ENCODE peak calls at places on chromosomes 16 and 17, in five cellular contexts. F is SJCRH30, P is PC-3, Z is pancreas, O is GM23338. T is an unnamed sample.

GRCh38 chr16:57735755-57736418 is at the start of gene KATNB1:
- DNase-seq in F (no peak), P (no peak), Z (no peak), O (peak; percentile 46), T (no peak)

GRCh38 chr17:81223758-81224122 is 975 bp upstream of the CEP131 start:
- DNase-seq in F (no peak), P (peak; percentile 26), Z (no peak), O (peak; percentile 60), T (no peak)

GRCh38 chr17:10702574-10702973 is 5.2 kb downstream of the ADPRM start:
- DNase-seq in F (peak; percentile 2), P (no peak), Z (no peak), O (peak; percentile 4), T (no peak)

GRCh38 chr17:6178959-6179358 is 108.8 kb downstream of the WSCD1 start:
- DNase-seq in F (no peak), P (no peak), Z (no peak), O (no peak), T (no peak)

GRCh38 chr16:66008136-66008535 is 358.4 kb upstream of the CDH5 start:
- DNase-seq in F (no peak), P (no peak), Z (no peak), O (no peak), T (no peak)

GRCh38 chr16:89170346-89171215 is 967 bp upstream of the CDH15 start:
- DNase-seq in F (peak; percentile 63), P (peak; percentile 58), Z (peak; percentile 80), O (peak; percentile 91), T (peak; percentile 73)

GRCh38 chr17:61583242-61583641 is 7.8 kb downstream of the NACA2 start:
- DNase-seq in F (no peak), P (peak; percentile 86), Z (no peak), O (peak; percentile 35), T (no peak)

GRCh38 chr16:12612598-12613101 is 191.0 kb downstream of the CPPED1 start:
- DNase-seq in F (no peak), P (peak; percentile 75), Z (no peak), O (no peak), T (no peak)

GRCh38 chr17:58100506-58100905 is 17.3 kb downstream of the DYNLL2 start:
- DNase-seq in F (no peak), P (no peak), Z (no peak), O (no peak), T (no peak)

GRCh38 chr16:70522216-70523000 is 946 bp downstream of the COG4 start:
- DNase-seq in F (no peak), P (no peak), Z (no peak), O (no peak), T (no peak)

GRCh38 chr17:61026818-61027217 is 349.2 kb downstream of the BCAS3 start:
- DNase-seq in F (no peak), P (no peak), Z (no peak), O (no peak), T (no peak)

GRCh38 chr17:47717261-47717697 is 15.8 kb upstream of the TBX21 start:
- DNase-seq in F (no peak), P (no peak), Z (no peak), O (peak; percentile 37), T (no peak)

GRCh38 chr17:43737722-43738121 is 20.9 kb downstream of the SOST start:
- DNase-seq in F (no peak), P (no peak), Z (no peak), O (no peak), T (no peak)

GRCh38 chr16:67104061-67104460 is 5.7 kb upstream of the PHAF1 start:
- DNase-seq in F (peak; percentile 46), P (peak; percentile 36), Z (no peak), O (peak; percentile 81), T (peak; percentile 44)

GRCh38 chr16:63302841-63303240 is 1266.6 kb upstream of the CDH8 start:
- DNase-seq in F (no peak), P (no peak), Z (no peak), O (no peak), T (no peak)

GRCh38 chr17:50201226-50201854 is at the start of gene COL1A1:
- DNase-seq in F (no peak), P (no peak), Z (peak; percentile 60), O (peak; percentile 59), T (no peak)

GRCh38 chr16:89920723-89921122 is 2.1 kb downstream of the MC1R start:
- DNase-seq in F (no peak), P (no peak), Z (no peak), O (no peak), T (no peak)

GRCh38 chr17:27807567-27808470 is 7.5 kb upstream of the NOS2 start:
- DNase-seq in F (no peak), P (no peak), Z (peak; percentile 35), O (no peak), T (no peak)

GRCh38 chr17:28379814-28380571 is 8.5 kb downstream of the SARM1 start:
- DNase-seq in F (no peak), P (peak; percentile 88), Z (no peak), O (no peak), T (no peak)

GRCh38 chr17:49495842-49496182 is 719 bp downstream of the NGFR start:
- DNase-seq in F (peak; percentile 44), P (no peak), Z (no peak), O (peak; percentile 61), T (no peak)

GRCh38 chr17:32586666-32587065 is 99.9 kb downstream of the CDK5R1 start:
- DNase-seq in F (no peak), P (peak; percentile 8), Z (no peak), O (no peak), T (no peak)

GRCh38 chr16:48434653-48435318 is 49.6 kb upstream of the SIAH1 start:
- DNase-seq in F (no peak), P (no peak), Z (no peak), O (no peak), T (no peak)

GRCh38 chr16:84042879-84043485 is 387 bp upstream of the SLC38A8 start:
- DNase-seq in F (no peak), P (no peak), Z (no peak), O (peak; percentile 60), T (peak; percentile 35)

GRCh38 chr16:48536600-48537200 is 73.3 kb downstream of the N4BP1 start:
- DNase-seq in F (no peak), P (no peak), Z (no peak), O (no peak), T (no peak)

GRCh38 chr17:15981646-15982580 is 17.6 kb downstream of the ZSWIM7 start:
- DNase-seq in F (no peak), P (peak; percentile 33), Z (no peak), O (peak; percentile 42), T (no peak)

GRCh38 chr16:72924918-72925630 is 122.9 kb downstream of the ZFHX3 start:
- DNase-seq in F (no peak), P (peak; percentile 22), Z (peak; percentile 46), O (no peak), T (no peak)

GRCh38 chr17:60926466-60927183 is 249.0 kb downstream of the BCAS3 start:
- DNase-seq in F (no peak), P (peak; percentile 55), Z (no peak), O (no peak), T (no peak)

GRCh38 chr17:65297384-65297783 is 160.2 kb downstream of the RGS9 start:
- DNase-seq in F (no peak), P (no peak), Z (no peak), O (no peak), T (no peak)

GRCh38 chr16:17467923-17468540 is 2.7 kb downstream of the XYLT1 start:
- DNase-seq in F (no peak), P (no peak), Z (peak; percentile 41), O (peak; percentile 85), T (peak; percentile 74)

GRCh38 chr16:69367980-69368379 is 16.4 kb upstream of the TMED6 start:
- DNase-seq in F (no peak), P (no peak), Z (no peak), O (no peak), T (no peak)

GRCh38 chr17:77127735-77128361 is 12.9 kb upstream of the SEC14L1 start:
- DNase-seq in F (no peak), P (no peak), Z (peak; percentile 55), O (no peak), T (no peak)

GRCh38 chr17:32385121-32385520 is 35.2 kb downstream of the ZNF207 start:
- DNase-seq in F (no peak), P (no peak), Z (no peak), O (no peak), T (no peak)

GRCh38 chr16:56011808-56012478 is 136.8 kb upstream of the CES5A start:
- DNase-seq in F (no peak), P (no peak), Z (no peak), O (no peak), T (no peak)

GRCh38 chr17:9044796-9045470 is 23.6 kb downstream of the NTN1 start:
- DNase-seq in F (peak; percentile 17), P (peak; percentile 8), Z (no peak), O (no peak), T (peak; percentile 79)

GRCh38 chr16:75552951-75553350 is 3.1 kb downstream of the TMEM231 start:
- DNase-seq in F (no peak), P (no peak), Z (no peak), O (no peak), T (no peak)

GRCh38 chr17:65039349-65039988 is 17.1 kb downstream of the GNA13 start:
- DNase-seq in F (no peak), P (peak; percentile 86), Z (no peak), O (no peak), T (no peak)

GRCh38 chr16:53091508-53092211 is 36.9 kb downstream of the CHD9 start:
- DNase-seq in F (peak; percentile 49), P (no peak), Z (no peak), O (peak; percentile 76), T (no peak)

GRCh38 chr16:79212114-79212791 is 388.3 kb downstream of the MAF start:
- DNase-seq in F (no peak), P (no peak), Z (no peak), O (peak; percentile 56), T (peak; percentile 9)

GRCh38 chr16:85415196-85415988 is 197.7 kb upstream of the GSE1 start:
- DNase-seq in F (no peak), P (no peak), Z (peak; percentile 22), O (no peak), T (peak; percentile 72)

GRCh38 chr17:80025140-80025539 is 10.5 kb downstream of the TBC1D16 start:
- DNase-seq in F (peak; percentile 100), P (no peak), Z (no peak), O (peak; percentile 63), T (peak; percentile 100)
- H3K36me3 ChIP-seq in F (peaks cover 4% of the 10 kb centered on the region), P (no peaks in the 10 kb centered on the region), Z (no peaks in the 10 kb centered on the region), O (no peaks in the 10 kb centered on the region), T (peaks cover 36% of the 10 kb centered on the region)

GRCh38 chr17:41782142-41782541 is 4.4 kb downstream of the JUP start:
- DNase-seq in F (no peak), P (no peak), Z (no peak), O (no peak), T (no peak)
- H3K4me3 ChIP-seq in F (no peak overlapping the region), P (no peak overlapping the region), Z (no peak overlapping the region), O (no peak overlapping the region), T (no peak overlapping the region)

DNA sequence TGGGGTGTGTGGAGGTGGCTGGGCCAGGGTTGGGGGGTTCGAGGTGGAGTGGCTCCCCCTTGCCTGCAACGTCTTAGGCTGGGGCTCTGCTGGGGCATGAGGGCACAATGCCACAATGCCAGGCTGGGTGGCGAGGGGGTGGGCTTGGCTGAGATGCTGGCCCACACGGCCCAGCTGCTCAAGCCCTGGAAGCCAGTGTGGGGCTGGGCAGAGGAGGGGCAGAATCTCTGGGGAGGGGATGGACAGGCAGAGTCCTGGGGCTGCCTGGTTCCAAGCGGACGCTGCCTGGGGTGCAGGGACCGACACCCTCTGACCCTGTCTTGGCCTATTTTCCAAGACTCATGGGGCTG is 37.5 kb upstream of the SSTR5 start:
- DNase-seq in F (no peak), P (no peak), Z (no peak), O (no peak), T (no peak)
- H3K27ac ChIP-seq in F (no peak overlapping the region), P (no peak overlapping the region), Z (no peak overlapping the region), O (no peak overlapping the region), T (no peak overlapping the region)

GRCh38 chr16:10490141-10490540 is 90.3 kb downstream of the EMP2 start:
- DNase-seq in F (no peak), P (no peak), Z (no peak), O (no peak), T (no peak)
- H3K36me3 ChIP-seq in F (no peaks in the 10 kb centered on the region), P (peaks cover 14% of the 10 kb centered on the region), Z (no peaks in the 10 kb centered on the region), O (no peaks in the 10 kb centered on the region), T (no peaks in the 10 kb centered on the region)

T was measured in WERI-Rb-1.